ENCODE peak calls at places on chromosomes 5 and 9, in seven cellular contexts. X is IMR-90, G is mesendoderm, W is neuronal stem cell, K is H1, P is mesenchymal stem cell, Y is trophoblast cell. R is an unnamed sample. For H3K4me1, the result is how much of the 10 kb centered on the place peaks cover.

GRCh38 chr9:126386088-126386487 is 59.5 kb downstream of the MVB12B start:
- DNase-seq in X (no peak), G (peak), W (no peak), K (no peak), P (no peak), Y (peak), R (peak)

GRCh38 chr5:119353686-119354366 is 2.0 kb upstream of the TNFAIP8 start:
- DNase-seq in X (no peak), G (no peak), W (no peak), K (no peak), P (no peak), Y (no peak), R (no peak)

GRCh38 chr5:168314735-168315411 is 23.4 kb downstream of the WWC1 start:
- DNase-seq in X (peak), G (peak), W (no peak), K (no peak), P (peak), Y (peak), R (peak)

GRCh38 chr9:124794902-124795491 is 18.1 kb downstream of the OLFML2A start:
- DNase-seq in X (no peak), G (no peak), W (no peak), K (no peak), P (no peak), Y (peak), R (no peak)

GRCh38 chr5:94433393-94434149 is 184.8 kb downstream of the KIAA0825 start:
- DNase-seq in X (peak), G (peak), W (no peak), K (no peak), P (peak), Y (peak), R (no peak)

GRCh38 chr5:761206-761771 is 23.2 kb downstream of the ZDHHC11B start:
- DNase-seq in X (no peak), G (no peak), W (no peak), K (no peak), P (no peak), Y (no peak), R (no peak)

GRCh38 chr9:76297721-76298239 is 96.4 kb downstream of the RFK start:
- DNase-seq in X (peak), G (no peak), W (no peak), K (no peak), P (peak), Y (peak), R (no peak)

GRCh38 chr5:73118331-73119011 is 1.9 kb upstream of the TMEM171 start:
- DNase-seq in X (no peak), G (no peak), W (no peak), K (no peak), P (no peak), Y (no peak), R (no peak)

GRCh38 chr5:65611524-65611923 is 12.6 kb downstream of the TRIM23 start:
- DNase-seq in X (peak), G (peak), W (no peak), K (no peak), P (no peak), Y (peak), R (no peak)

GRCh38 chr9:6072865-6073264 is 57.4 kb upstream of the RANBP6 start:
- DNase-seq in X (no peak), G (no peak), W (no peak), K (no peak), P (no peak), Y (no peak), R (no peak)

GRCh38 chr9:70006299-70006698 is 37.3 kb upstream of the MAMDC2 start:
- DNase-seq in X (peak), G (no peak), W (no peak), K (no peak), P (no peak), Y (no peak), R (no peak)

GRCh38 chr9:25658587-25658986 is 19.7 kb downstream of the TUSC1 start:
- DNase-seq in X (no peak), G (peak), W (no peak), K (no peak), P (no peak), Y (no peak), R (no peak)

GRCh38 chr9:28735943-28736342 is 1162.7 kb upstream of the C9orf72 start:
- DNase-seq in X (no peak), G (no peak), W (no peak), K (no peak), P (no peak), Y (no peak), R (no peak)

GRCh38 chr5:103896593-103896992 is 334.0 kb upstream of the NUDT12 start:
- DNase-seq in X (no peak), G (no peak), W (no peak), K (no peak), P (no peak), Y (no peak), R (no peak)

GRCh38 chr5:135031146-135031812 is 2.7 kb downstream of the PITX1 start:
- DNase-seq in X (peak), G (peak), W (no peak), K (peak), P (peak), Y (no peak), R (peak)

GRCh38 chr5:81235287-81236072 is 2.4 kb downstream of the CKMT2 start:
- DNase-seq in X (no peak), G (no peak), W (no peak), K (no peak), P (no peak), Y (no peak), R (no peak)

GRCh38 chr9:81546498-81546897 is 142.8 kb downstream of the TLE1 start:
- DNase-seq in X (no peak), G (no peak), W (no peak), K (no peak), P (no peak), Y (no peak), R (no peak)

GRCh38 chr5:155250601-155251000 is 237.0 kb downstream of the KIF4B start:
- DNase-seq in X (no peak), G (no peak), W (peak), K (no peak), P (no peak), Y (no peak), R (no peak)

GRCh38 chr5:155258139-155258538 is 244.6 kb downstream of the KIF4B start:
- DNase-seq in X (no peak), G (no peak), W (no peak), K (no peak), P (no peak), Y (no peak), R (no peak)

GRCh38 chr5:155252717-155253116 is 239.2 kb downstream of the KIF4B start:
- DNase-seq in X (no peak), G (no peak), W (no peak), K (no peak), P (no peak), Y (no peak), R (no peak)

GRCh38 chr5:155259648-155260047 is 246.1 kb downstream of the KIF4B start:
- DNase-seq in X (no peak), G (no peak), W (no peak), K (no peak), P (no peak), Y (no peak), R (no peak)

DNA sequence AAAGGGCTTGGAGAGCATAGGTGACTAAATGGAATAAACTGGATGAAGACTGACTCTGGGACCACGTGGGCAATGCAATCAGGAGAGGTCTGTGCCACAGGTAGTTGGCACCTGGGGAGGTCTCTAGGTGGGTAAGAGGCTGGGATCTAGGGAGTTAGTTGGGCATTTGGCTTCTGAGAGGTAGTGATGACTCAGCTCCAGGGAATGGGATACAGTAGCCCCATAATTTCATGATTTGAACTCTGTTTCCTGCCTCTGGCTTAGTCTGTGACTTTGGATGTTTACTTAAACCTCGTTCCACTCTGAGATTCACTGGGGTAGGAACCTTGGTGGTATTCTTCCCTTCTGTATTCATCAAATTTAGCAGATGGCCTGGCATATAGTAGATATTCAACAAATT is 240.8 kb downstream of the KIF4B start:
- DNase-seq in X (no peak), G (no peak), W (no peak), K (no peak), P (no peak), Y (no peak), R (no peak)
- H4K8ac ChIP-seq in X (no peak), G (no peak), W (no peak), K (no peak), P (no peak), Y (no peak), R (no peak)

GRCh38 chr5:138870611-138871010 is 4.5 kb downstream of the LRRTM2 start:
- DNase-seq in X (no peak), G (peak), W (peak), K (no peak), P (peak), Y (no peak), R (no peak)
- H3K9ac ChIP-seq in X (peak), G (no peak), W (no peak), K (no peak), P (peak), Y (no peak), R (no peak)

DNA sequence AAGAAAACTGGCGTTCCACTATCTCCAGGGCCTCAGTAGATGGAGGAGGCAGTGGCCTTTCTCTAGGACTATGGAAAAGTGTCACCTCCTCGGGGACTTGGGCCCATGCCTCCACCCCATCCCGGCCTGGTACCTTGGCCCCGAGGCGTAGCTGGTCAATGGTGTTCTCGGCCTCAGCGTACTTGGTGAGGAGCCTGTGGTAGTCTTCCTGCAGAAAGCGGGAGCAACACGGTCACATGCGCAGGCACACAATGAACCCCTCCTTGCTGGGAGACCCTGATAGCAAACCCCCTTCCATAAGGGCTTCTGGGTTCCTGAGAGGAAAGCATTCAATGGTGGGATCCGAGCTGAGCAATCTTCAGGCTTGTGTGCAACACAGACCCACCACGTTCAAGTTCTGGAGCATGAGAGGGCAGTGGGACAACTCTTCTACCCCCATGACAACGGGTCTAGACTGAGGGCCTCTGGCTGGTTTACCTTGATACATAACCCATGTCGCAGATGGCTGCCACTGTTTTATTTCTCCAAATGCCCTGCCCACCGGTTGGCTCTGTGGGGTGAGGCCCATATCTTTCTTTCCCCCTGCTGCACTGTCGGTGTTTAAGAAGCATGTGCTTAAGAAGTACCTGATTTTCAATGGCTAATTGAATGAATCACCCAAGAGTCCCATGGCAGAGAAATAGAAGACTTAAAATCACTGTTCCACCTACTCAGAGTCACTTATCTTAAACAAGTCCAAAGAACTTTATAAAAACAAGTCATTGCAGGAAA is 13.6 kb downstream of the AKNA start:
- DNase-seq in X (no peak), G (no peak), W (no peak), K (no peak), P (no peak), Y (no peak), R (no peak)
- H3K4me1 ChIP-seq in X (under half), G (under half), W (under half), K (under half), P (under half), Y (under half), R (under half)

GRCh38 chr9:22278426-22278825 is 168.2 kb upstream of the DMRTA1 start:
- DNase-seq in X (no peak), G (no peak), W (no peak), K (no peak), P (no peak), Y (no peak), R (no peak)
- H4K8ac ChIP-seq in X (no peak), G (no peak), W (no peak), K (no peak), P (no peak), Y (no peak), R (no peak)

R was measured in H9.